ENCODE peak calls at places on chromosomes 6 and 20, in five cellular contexts. One of them, this sample, is unnamed. For H3K36me3 and H3K27me3, the result is how much of the 10 kb centered on the place peaks cover.

GRCh38 chr20:50292324-50293243 is 102.0 kb downstream of the CEBPB start:
- DNase-seq in mammary epithelial cell: peak
- DNase-seq in WERI-Rb-1: no peak
- DNase-seq in Peyer's patch: peak
- DNase-seq in colonic mucosa: peak
- DNase-seq in this sample: peak

GRCh38 chr20:62171245-62171644 is 11.6 kb upstream of the MTG2 start:
- DNase-seq in WERI-Rb-1: no peak
- DNase-seq in colonic mucosa: no peak
- DNase-seq in mammary epithelial cell: no peak
- DNase-seq in Peyer's patch: no peak
- DNase-seq in this sample: no peak

GRCh38 chr6:159151266-159151855 is 17.8 kb upstream of the FNDC1 start:
- DNase-seq in colonic mucosa: peak
- DNase-seq in mammary epithelial cell: peak
- DNase-seq in Peyer's patch: peak
- DNase-seq in WERI-Rb-1: peak
- DNase-seq in this sample: no peak

GRCh38 chr6:23728707-23729106 is 397.3 kb upstream of the NRSN1 start:
- DNase-seq in mammary epithelial cell: no peak
- DNase-seq in colonic mucosa: peak
- DNase-seq in Peyer's patch: no peak
- DNase-seq in WERI-Rb-1: no peak
- DNase-seq in this sample: no peak

GRCh38 chr6:22642254-22642653 is 72.9 kb downstream of the HDGFL1 start:
- DNase-seq in colonic mucosa: no peak
- DNase-seq in mammary epithelial cell: no peak
- DNase-seq in Peyer's patch: no peak
- DNase-seq in WERI-Rb-1: no peak
- DNase-seq in this sample: no peak

GRCh38 chr6:144778773-144779531 is 493.8 kb downstream of the UTRN start:
- DNase-seq in Peyer's patch: no peak
- DNase-seq in WERI-Rb-1: no peak
- DNase-seq in mammary epithelial cell: peak
- DNase-seq in colonic mucosa: no peak
- DNase-seq in this sample: peak

GRCh38 chr20:12316794-12317193 is 399.1 kb downstream of the BTBD3 start:
- DNase-seq in mammary epithelial cell: no peak
- DNase-seq in WERI-Rb-1: no peak
- DNase-seq in Peyer's patch: no peak
- DNase-seq in colonic mucosa: no peak
- DNase-seq in this sample: no peak

GRCh38 chr20:62476074-62476838 is 461 bp upstream of the GATA5 start:
- DNase-seq in colonic mucosa: no peak
- DNase-seq in WERI-Rb-1: no peak
- DNase-seq in Peyer's patch: no peak
- DNase-seq in mammary epithelial cell: no peak
- DNase-seq in this sample: no peak

GRCh38 chr6:4441981-4442434 is 306.6 kb upstream of the ECI2 start:
- DNase-seq in mammary epithelial cell: no peak
- DNase-seq in colonic mucosa: no peak
- DNase-seq in WERI-Rb-1: no peak
- DNase-seq in Peyer's patch: no peak
- DNase-seq in this sample: no peak

GRCh38 chr6:105867280-105867679 is 218.9 kb upstream of the PRDM1 start:
- DNase-seq in mammary epithelial cell: no peak
- DNase-seq in colonic mucosa: no peak
- DNase-seq in WERI-Rb-1: no peak
- DNase-seq in Peyer's patch: no peak
- DNase-seq in this sample: no peak

GRCh38 chr6:16765235-16765634 is 4.0 kb upstream of the ATXN1 start:
- DNase-seq in mammary epithelial cell: no peak
- DNase-seq in Peyer's patch: no peak
- DNase-seq in WERI-Rb-1: no peak
- DNase-seq in colonic mucosa: no peak
- DNase-seq in this sample: no peak

GRCh38 chr20:45051497-45052060 is 49.3 kb downstream of the KCNS1 start:
- DNase-seq in colonic mucosa: no peak
- DNase-seq in Peyer's patch: no peak
- DNase-seq in mammary epithelial cell: no peak
- DNase-seq in WERI-Rb-1: no peak
- DNase-seq in this sample: no peak

GRCh38 chr6:42756713-42757112 is 10.8 kb upstream of the TBCC start:
- DNase-seq in WERI-Rb-1: no peak
- DNase-seq in colonic mucosa: no peak
- DNase-seq in Peyer's patch: no peak
- DNase-seq in mammary epithelial cell: no peak
- DNase-seq in this sample: peak

GRCh38 chr6:157550114-157550989 is 169.4 kb downstream of the ZDHHC14 start:
- DNase-seq in Peyer's patch: no peak
- DNase-seq in colonic mucosa: no peak
- DNase-seq in mammary epithelial cell: no peak
- DNase-seq in WERI-Rb-1: no peak
- DNase-seq in this sample: no peak

GRCh38 chr6:16959789-16960188 is 142.1 kb upstream of the STMND1 start:
- DNase-seq in WERI-Rb-1: no peak
- DNase-seq in colonic mucosa: no peak
- DNase-seq in Peyer's patch: no peak
- DNase-seq in mammary epithelial cell: no peak
- DNase-seq in this sample: no peak

GRCh38 chr20:38210741-38211140 is 45.7 kb upstream of the TGM2 start:
- DNase-seq in mammary epithelial cell: peak
- DNase-seq in Peyer's patch: no peak
- DNase-seq in WERI-Rb-1: no peak
- DNase-seq in colonic mucosa: no peak
- DNase-seq in this sample: no peak

GRCh38 chr20:45946149-45946970 is 11.9 kb downstream of the PCIF1 start:
- DNase-seq in Peyer's patch: peak
- DNase-seq in colonic mucosa: peak
- DNase-seq in WERI-Rb-1: no peak
- DNase-seq in mammary epithelial cell: peak
- DNase-seq in this sample: no peak

GRCh38 chr6:121760640-121761213 is 325.3 kb downstream of the GJA1 start:
- DNase-seq in colonic mucosa: no peak
- DNase-seq in mammary epithelial cell: no peak
- DNase-seq in WERI-Rb-1: no peak
- DNase-seq in Peyer's patch: no peak
- DNase-seq in this sample: no peak

GRCh38 chr20:31811796-31812728 is 7.1 kb upstream of the MYLK2 start:
- DNase-seq in mammary epithelial cell: no peak
- DNase-seq in Peyer's patch: no peak
- DNase-seq in colonic mucosa: no peak
- DNase-seq in WERI-Rb-1: no peak
- DNase-seq in this sample: no peak

GRCh38 chr6:102458990-102459389 is 1065.5 kb downstream of the GRIK2 start:
- DNase-seq in colonic mucosa: no peak
- DNase-seq in mammary epithelial cell: no peak
- DNase-seq in WERI-Rb-1: peak
- DNase-seq in Peyer's patch: no peak
- DNase-seq in this sample: no peak

GRCh38 chr6:35484921-35485392 is 11.9 kb downstream of the TEAD3 start:
- DNase-seq in mammary epithelial cell: peak
- DNase-seq in Peyer's patch: no peak
- DNase-seq in WERI-Rb-1: no peak
- DNase-seq in colonic mucosa: no peak
- DNase-seq in this sample: peak

GRCh38 chr6:45715508-45715803 is 300.2 kb downstream of the CLIC5 start:
- DNase-seq in mammary epithelial cell: no peak
- DNase-seq in colonic mucosa: no peak
- DNase-seq in WERI-Rb-1: no peak
- DNase-seq in Peyer's patch: no peak
- DNase-seq in this sample: no peak

GRCh38 chr20:50029697-50030428 is 47.1 kb downstream of the SNAI1 start:
- DNase-seq in mammary epithelial cell: peak
- DNase-seq in Peyer's patch: no peak
- DNase-seq in WERI-Rb-1: no peak
- DNase-seq in colonic mucosa: no peak
- DNase-seq in this sample: peak

GRCh38 chr6:32830017-32830416 is 8.5 kb downstream of the TAP2 start:
- DNase-seq in mammary epithelial cell: no peak
- DNase-seq in WERI-Rb-1: no peak
- DNase-seq in Peyer's patch: no peak
- DNase-seq in colonic mucosa: no peak
- DNase-seq in this sample: no peak

GRCh38 chr6:3252369-3252768 is 6.4 kb upstream of the PSMG4 start:
- DNase-seq in colonic mucosa: no peak
- DNase-seq in Peyer's patch: no peak
- DNase-seq in mammary epithelial cell: no peak
- DNase-seq in WERI-Rb-1: no peak
- DNase-seq in this sample: no peak

GRCh38 chr20:6767536-6768227 is at the start of gene BMP2:
- DNase-seq in WERI-Rb-1: peak
- DNase-seq in mammary epithelial cell: peak
- DNase-seq in Peyer's patch: no peak
- DNase-seq in colonic mucosa: peak
- DNase-seq in this sample: peak

GRCh38 chr6:115000736-115001135 is 657.9 kb upstream of the HS3ST5 start:
- DNase-seq in colonic mucosa: no peak
- DNase-seq in WERI-Rb-1: no peak
- DNase-seq in mammary epithelial cell: no peak
- DNase-seq in Peyer's patch: no peak
- DNase-seq in this sample: no peak

GRCh38 chr6:68778356-68779020 is 143.4 kb downstream of the ADGRB3 start:
- DNase-seq in colonic mucosa: no peak
- DNase-seq in mammary epithelial cell: no peak
- DNase-seq in WERI-Rb-1: peak
- DNase-seq in Peyer's patch: no peak
- DNase-seq in this sample: peak

GRCh38 chr6:38064431-38064830 is 244.9 kb downstream of the ZFAND3 start:
- DNase-seq in Peyer's patch: no peak
- DNase-seq in WERI-Rb-1: no peak
- DNase-seq in mammary epithelial cell: no peak
- DNase-seq in colonic mucosa: no peak
- DNase-seq in this sample: no peak

GRCh38 chr6:46098678-46099077 is 31.1 kb upstream of the ENPP4 start:
- DNase-seq in colonic mucosa: peak
- DNase-seq in WERI-Rb-1: no peak
- DNase-seq in Peyer's patch: no peak
- DNase-seq in mammary epithelial cell: peak
- DNase-seq in this sample: no peak

GRCh38 chr6:27986928-27987725 is 30.1 kb downstream of the OR2B6 start:
- DNase-seq in Peyer's patch: no peak
- DNase-seq in colonic mucosa: no peak
- DNase-seq in mammary epithelial cell: peak
- DNase-seq in WERI-Rb-1: no peak
- DNase-seq in this sample: no peak

GRCh38 chr20:63911171-63911570 is 16.2 kb downstream of the DNAJC5 start:
- DNase-seq in mammary epithelial cell: peak
- DNase-seq in colonic mucosa: peak
- DNase-seq in Peyer's patch: no peak
- DNase-seq in WERI-Rb-1: no peak
- DNase-seq in this sample: peak

DNA sequence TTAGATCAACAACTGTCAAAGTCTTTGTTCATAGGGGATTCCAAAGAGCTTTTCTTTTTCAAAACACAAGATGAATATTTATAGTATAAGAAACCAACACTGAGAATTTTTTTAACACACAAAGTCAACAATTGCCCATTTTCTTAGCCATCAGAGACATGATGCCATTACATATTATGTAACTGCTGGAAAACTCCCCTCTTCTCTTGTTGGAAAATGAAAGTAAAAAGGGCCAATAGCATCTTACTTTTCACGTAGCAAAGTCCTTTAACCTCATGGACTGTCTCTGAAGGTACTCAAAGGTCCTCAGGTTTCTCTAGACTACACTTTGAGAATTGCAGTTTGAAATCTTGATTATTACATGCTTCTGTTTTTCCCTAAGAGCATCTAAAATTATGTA is 67.6 kb downstream of the LPA start:
- DNase-seq in WERI-Rb-1: no peak
- DNase-seq in Peyer's patch: no peak
- DNase-seq in mammary epithelial cell: no peak
- DNase-seq in colonic mucosa: no peak
- DNase-seq in this sample: no peak
- H3K4me3 ChIP-seq in WERI-Rb-1: no peak
- H3K4me3 ChIP-seq in Peyer's patch: no peak
- H3K4me3 ChIP-seq in mammary epithelial cell: no peak
- H3K4me3 ChIP-seq in colonic mucosa: no peak
- H3K4me3 ChIP-seq in this sample: no peak

GRCh38 chr6:57097596-57097995 is 7.6 kb downstream of the ZNF451 start:
- DNase-seq in Peyer's patch: no peak
- DNase-seq in mammary epithelial cell: peak
- DNase-seq in colonic mucosa: no peak
- DNase-seq in WERI-Rb-1: no peak
- DNase-seq in this sample: no peak
- H3K36me3 ChIP-seq in Peyer's patch: under half
- H3K36me3 ChIP-seq in mammary epithelial cell: under half
- H3K36me3 ChIP-seq in colonic mucosa: under half
- H3K36me3 ChIP-seq in WERI-Rb-1: half or more
- H3K36me3 ChIP-seq in this sample: under half

GRCh38 chr20:2750343-2751251 is 49.8 kb downstream of the CPXM1 start:
- DNase-seq in mammary epithelial cell: peak
- DNase-seq in colonic mucosa: peak
- DNase-seq in WERI-Rb-1: no peak
- DNase-seq in Peyer's patch: no peak
- DNase-seq in this sample: peak
- H3K27me3 ChIP-seq in mammary epithelial cell: under half
- H3K27me3 ChIP-seq in colonic mucosa: under half
- H3K27me3 ChIP-seq in WERI-Rb-1: under half
- H3K27me3 ChIP-seq in Peyer's patch: under half
- H3K27me3 ChIP-seq in this sample: half or more

DNA sequence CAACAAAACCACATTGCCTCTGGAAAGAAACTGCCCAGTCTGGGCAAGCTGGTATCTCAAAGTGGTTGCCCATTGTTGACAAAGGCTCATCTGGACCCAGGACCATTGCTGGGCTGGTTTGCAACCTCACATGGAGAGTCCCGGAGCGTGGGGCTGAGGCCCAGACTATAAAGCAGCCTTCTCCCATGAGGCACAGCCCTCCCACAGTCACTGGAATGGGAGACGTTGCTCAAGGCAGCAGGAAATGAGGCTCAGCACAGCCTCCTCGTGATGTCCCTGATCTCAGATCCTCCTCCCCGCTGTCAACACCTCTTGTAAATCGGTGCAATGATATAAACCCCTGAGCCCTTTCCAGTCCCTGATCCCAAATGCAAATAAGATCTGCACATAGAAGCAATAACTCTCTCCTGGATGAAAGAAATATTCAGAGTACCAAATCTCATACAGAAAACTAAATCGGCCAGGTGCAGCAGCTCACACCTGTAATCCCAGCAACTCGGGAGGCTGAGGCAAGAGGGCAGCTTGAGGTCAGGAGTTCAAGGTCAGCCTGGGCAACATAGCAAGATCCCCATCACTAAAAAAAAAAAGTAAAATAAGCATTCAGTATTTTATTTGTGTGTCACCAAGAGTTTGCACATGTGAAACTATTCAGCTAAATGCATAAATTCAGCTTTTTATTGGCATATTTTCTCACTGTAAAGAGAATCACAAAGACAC is 103.0 kb upstream of the RREB1 start:
- DNase-seq in WERI-Rb-1: peak
- DNase-seq in mammary epithelial cell: no peak
- DNase-seq in colonic mucosa: no peak
- DNase-seq in Peyer's patch: no peak
- DNase-seq in this sample: no peak
- H3K4me3 ChIP-seq in WERI-Rb-1: no peak
- H3K4me3 ChIP-seq in mammary epithelial cell: no peak
- H3K4me3 ChIP-seq in colonic mucosa: no peak
- H3K4me3 ChIP-seq in Peyer's patch: no peak
- H3K4me3 ChIP-seq in this sample: no peak

This sample was measured in H7.